ENCODE peak calls at places on chromosomes 13 and 19, in five cellular contexts. A is PC-3; G is CD4-positive, alpha-beta memory T cell; J is cardiac muscle cell; V is IMR-90. F is an unnamed sample.

GRCh38 chr13:111911754-111912452 is 155.0 kb upstream of the SOX1 start:
- DNase-seq in A (no peak), V (no peak), J (no peak), G (no peak), F (no peak)

GRCh38 chr13:47397739-47398138 is 500.9 kb upstream of the HTR2A start:
- DNase-seq in J (no peak), A (peak; percentile 65), V (peak; percentile 80), G (no peak), F (no peak)

GRCh38 chr13:37202264-37202663 is 96.8 kb upstream of the CSNK1A1L start:
- DNase-seq in J (no peak), A (no peak), V (peak; percentile 37), G (no peak), F (no peak)

GRCh38 chr13:96963786-96964475 is 30.3 kb downstream of the OXGR1 start:
- DNase-seq in G (no peak), J (no peak), V (no peak), A (peak; percentile 24), F (no peak)

GRCh38 chr13:41859555-41859954 is 101.4 kb downstream of the VWA8 start:
- DNase-seq in J (no peak), V (no peak), G (no peak), A (no peak), F (no peak)

GRCh38 chr19:41225238-41226052 is 6.4 kb downstream of the AXL start:
- DNase-seq in A (peak; percentile 94), V (peak; percentile 100), G (peak; percentile 59), J (peak; percentile 28), F (peak; percentile 68)

GRCh38 chr13:30802953-30803478 is 67.7 kb downstream of the ALOX5AP start:
- DNase-seq in A (peak; percentile 73), J (peak; percentile 85), V (peak; percentile 70), G (peak; percentile 71), F (peak; percentile 88)

GRCh38 chr13:57630661-57631606 is 610 bp upstream of the PCDH17 start:
- DNase-seq in G (no peak), V (no peak), J (peak; percentile 30), A (peak; percentile 14), F (peak; percentile 24)

GRCh38 chr13:32530841-32531253 is 7.7 kb downstream of the N4BP2L2 start:
- DNase-seq in J (no peak), G (no peak), V (peak; percentile 83), A (no peak), F (no peak)

GRCh38 chr19:33444993-33445751 is 71.7 kb downstream of the CEBPG start:
- DNase-seq in J (no peak), V (peak; percentile 44), G (peak; percentile 12), A (no peak), F (no peak)

GRCh38 chr13:24032252-24032651 is 128.3 kb upstream of the SPATA13 start:
- DNase-seq in G (no peak), V (peak; percentile 84), J (no peak), A (no peak), F (no peak)

GRCh38 chr13:114282143-114282685 is 813 bp downstream of the UPF3A start:
- DNase-seq in A (peak; percentile 54), V (peak; percentile 65), J (peak; percentile 73), G (peak; percentile 42), F (peak; percentile 38)

GRCh38 chr19:53768401-53768800 is 55.7 kb downstream of the NLRP12 start:
- DNase-seq in G (no peak), A (no peak), J (no peak), V (no peak), F (no peak)

GRCh38 chr13:48629282-48629681 is 24.4 kb upstream of the CYSLTR2 start:
- DNase-seq in V (no peak), J (no peak), A (no peak), G (no peak), F (no peak)

GRCh38 chr19:30076751-30077670 is 135.0 kb downstream of the URI1 start:
- DNase-seq in G (no peak), V (no peak), A (no peak), J (no peak), F (no peak)

GRCh38 chr19:21202865-21203494 is 61.1 kb downstream of the ZNF431 start:
- DNase-seq in A (peak; percentile 11), G (peak; percentile 38), V (peak; percentile 14), J (peak; percentile 64), F (peak; percentile 24)

GRCh38 chr19:35006999-35007365 is 6.9 kb downstream of the GRAMD1A start:
- DNase-seq in J (no peak), G (no peak), V (no peak), A (no peak), F (no peak)

GRCh38 chr13:76226941-76227340 is 590.8 kb downstream of the LMO7 start:
- DNase-seq in V (peak; percentile 88), G (no peak), J (no peak), A (no peak), F (no peak)

GRCh38 chr19:13342672-13343071 is 163.6 kb downstream of the CACNA1A start:
- DNase-seq in J (no peak), V (no peak), G (no peak), A (no peak), F (no peak)

GRCh38 chr13:51870616-51871015 is 8.8 kb downstream of the CCDC70 start:
- DNase-seq in G (no peak), V (no peak), J (no peak), A (no peak), F (no peak)

GRCh38 chr13:51873419-51873818 is 11.7 kb downstream of the CCDC70 start:
- DNase-seq in J (no peak), V (no peak), A (no peak), G (no peak), F (no peak)

GRCh38 chr13:51874651-51875050 is 12.9 kb downstream of the CCDC70 start:
- DNase-seq in A (no peak), V (no peak), G (no peak), J (no peak), F (no peak)

GRCh38 chr13:51869921-51870320 is 8.2 kb downstream of the CCDC70 start:
- DNase-seq in J (no peak), G (no peak), A (no peak), V (no peak), F (no peak)

GRCh38 chr13:51873837-51874236 is 12.1 kb downstream of the CCDC70 start:
- DNase-seq in G (no peak), J (no peak), A (no peak), V (no peak), F (no peak)
- H3K4me1 ChIP-seq in G (no peaks in the 10 kb centered on the region), J (no peaks in the 10 kb centered on the region), A (no peaks in the 10 kb centered on the region), V (no peaks in the 10 kb centered on the region), F (no peaks in the 10 kb centered on the region)

GRCh38 chr13:62377838-62378237 is 962.2 kb upstream of the PCDH20 start:
- DNase-seq in A (no peak), J (no peak), V (no peak), G (no peak), F (no peak)
- H3K4me3 ChIP-seq in A (no peak overlapping the region), J (no peak overlapping the region), V (no peak overlapping the region), G (no peak overlapping the region), F (no peak overlapping the region)

GRCh38 chr19:18849838-18850400 is 18.2 kb downstream of the UPF1 start:
- DNase-seq in J (no peak), G (no peak), A (no peak), V (no peak), F (no peak)

GRCh38 chr19:18847516-18848463 is 16.0 kb downstream of the UPF1 start:
- DNase-seq in V (no peak), G (no peak), J (no peak), A (no peak), F (no peak)

GRCh38 chr19:18850560-18851375 is 19.0 kb downstream of the UPF1 start:
- DNase-seq in A (no peak), V (no peak), G (peak; percentile 6), J (no peak), F (no peak)

GRCh38 chr19:18846862-18847515 is 15.2 kb downstream of the UPF1 start:
- DNase-seq in A (peak; percentile 74), J (peak; percentile 84), V (peak; percentile 69), G (peak; percentile 64), F (peak; percentile 77)

GRCh38 chr19:18848860-18849661 is 17.3 kb downstream of the UPF1 start:
- DNase-seq in A (no peak), V (peak; percentile 40), J (no peak), G (no peak), F (peak; percentile 80)
- H3K4me1 ChIP-seq in A (no peaks in the 10 kb centered on the region), V (peaks cover 11% of the 10 kb centered on the region), J (no peaks in the 10 kb centered on the region), G (peaks cover 49% of the 10 kb centered on the region), F (peaks cover 74% of the 10 kb centered on the region)

GRCh38 chr19:45091031-45091918 is 1.7 kb upstream of the PPP1R37 start:
- DNase-seq in J (peak; percentile 100), G (peak; percentile 97), A (peak; percentile 97), V (peak; percentile 99), F (peak; percentile 99)
- H3K4me3 ChIP-seq in J (peak overlapping the region; percentile 92), G (peak overlapping the region; percentile 94), A (peak overlapping the region; percentile 91), V (peak overlapping the region; percentile 46), F (peak overlapping the region; percentile 92)

DNA sequence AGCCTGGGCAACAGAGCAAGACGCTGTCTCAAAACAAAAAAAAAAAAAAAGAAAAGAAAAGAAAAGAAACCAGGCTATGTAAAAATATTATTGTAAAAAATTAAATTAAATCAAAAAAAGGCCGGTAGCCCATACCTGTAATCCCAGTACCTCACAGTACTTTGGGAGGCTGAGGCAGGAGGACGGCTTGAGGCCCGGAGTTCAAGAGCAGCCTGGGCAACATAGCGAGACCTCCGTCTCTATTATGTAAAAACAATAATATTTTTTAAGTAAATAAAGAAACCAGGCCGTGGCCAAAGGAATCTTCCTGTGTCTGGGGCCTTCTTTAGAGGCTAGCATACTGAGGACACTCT is 770 bp upstream of the CAPNS1 start:
- DNase-seq in A (no peak), G (no peak), J (no peak), V (no peak), F (no peak)
- H3K4me1 ChIP-seq in A (peaks cover 34% of the 10 kb centered on the region), G (peaks cover 15% of the 10 kb centered on the region), J (peaks cover 3% of the 10 kb centered on the region), V (peaks cover 10% of the 10 kb centered on the region), F (no peaks in the 10 kb centered on the region)

GRCh38 chr13:51619614-51620013 is 35.4 kb downstream of the WDFY2 start:
- DNase-seq in V (peak; percentile 85), G (no peak), A (peak; percentile 64), J (no peak), F (no peak)
- H3K4me3 ChIP-seq in V (no peak overlapping the region), G (no peak overlapping the region), A (no peak overlapping the region), J (no peak overlapping the region), F (no peak overlapping the region)

GRCh38 chr13:110374644-110375370 is 67.7 kb downstream of the COL4A2 start:
- DNase-seq in V (no peak), A (no peak), G (no peak), J (no peak), F (no peak)
- H3K4me1 ChIP-seq in V (peaks cover 24% of the 10 kb centered on the region), A (peaks cover 10% of the 10 kb centered on the region), G (no peaks in the 10 kb centered on the region), J (peaks cover 35% of the 10 kb centered on the region), F (peaks cover 92% of the 10 kb centered on the region)

GRCh38 chr19:2326699-2327360 is 1.6 kb downstream of the LSM7 start:
- DNase-seq in V (no peak), A (no peak), G (peak; percentile 24), J (no peak), F (no peak)
- H3K4me3 ChIP-seq in V (no peak overlapping the region), A (peak overlapping the region; percentile 98), G (no peak overlapping the region), J (no peak overlapping the region), F (no peak overlapping the region)

DNA sequence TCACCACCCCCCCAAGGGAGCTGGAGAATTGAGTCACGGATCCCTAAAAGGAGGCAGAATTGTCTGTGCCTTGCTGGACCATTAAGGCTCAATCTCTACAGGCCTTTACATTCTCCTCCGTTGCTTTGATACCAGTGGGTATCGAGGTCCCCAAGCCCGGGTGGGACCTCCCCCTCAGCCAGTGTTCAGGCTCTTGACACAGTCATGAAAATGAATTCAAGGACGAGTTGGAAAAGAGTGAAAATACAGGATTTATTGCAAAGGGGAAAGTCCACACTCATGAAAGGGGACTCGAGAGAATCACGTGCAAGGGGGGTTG is 5.6 kb downstream of the PPP1R15A start:
- DNase-seq in A (no peak), G (no peak), V (no peak), J (no peak), F (no peak)
- H3K4me1 ChIP-seq in A (peaks cover 15% of the 10 kb centered on the region), G (peaks cover 38% of the 10 kb centered on the region), V (peaks cover 6% of the 10 kb centered on the region), J (peaks cover 39% of the 10 kb centered on the region), F (peaks cover 58% of the 10 kb centered on the region)

F was measured in heart right ventricle.